ENCODE peak calls at places on chromosomes 6 and 20, in four cellular contexts. One of them, this sample, is unnamed.

GRCh38 chr6:20789162-20789561 is 254.9 kb downstream of the CDKAL1 start:
- DNase-seq in OCI-LY7: no peak
- DNase-seq in PC-3: no peak
- DNase-seq in GM23338: no peak
- DNase-seq in this sample: no peak

GRCh38 chr6:117167520-117168271 is 97.7 kb upstream of the VGLL2 start:
- DNase-seq in PC-3: peak; percentile 89
- DNase-seq in OCI-LY7: no peak
- DNase-seq in GM23338: peak; percentile 48
- DNase-seq in this sample: peak; percentile 4

GRCh38 chr6:34692280-34692679 is 4.3 kb downstream of the ILRUN start:
- DNase-seq in OCI-LY7: no peak
- DNase-seq in PC-3: no peak
- DNase-seq in GM23338: no peak
- DNase-seq in this sample: no peak

GRCh38 chr6:130796313-130796905 is 30.8 kb upstream of the SMLR1 start:
- DNase-seq in GM23338: peak; percentile 3
- DNase-seq in PC-3: peak; percentile 69
- DNase-seq in OCI-LY7: no peak
- DNase-seq in this sample: no peak

GRCh38 chr6:81614292-81614691 is 138.2 kb downstream of the TENT5A start:
- DNase-seq in OCI-LY7: no peak
- DNase-seq in GM23338: peak; percentile 3
- DNase-seq in PC-3: peak; percentile 56
- DNase-seq in this sample: peak; percentile 15

GRCh38 chr6:6798430-6798829 is 209.9 kb downstream of the LY86 start:
- DNase-seq in GM23338: no peak
- DNase-seq in OCI-LY7: no peak
- DNase-seq in PC-3: no peak
- DNase-seq in this sample: no peak

GRCh38 chr6:114739656-114740055 is 396.8 kb upstream of the HS3ST5 start:
- DNase-seq in PC-3: no peak
- DNase-seq in OCI-LY7: no peak
- DNase-seq in GM23338: no peak
- DNase-seq in this sample: no peak

GRCh38 chr6:27503436-27504030 is 30.6 kb upstream of the ZNF184 start:
- DNase-seq in GM23338: peak; percentile 81
- DNase-seq in OCI-LY7: peak; percentile 74
- DNase-seq in PC-3: peak; percentile 91
- DNase-seq in this sample: peak; percentile 73

GRCh38 chr20:62025394-62025793 is 40.3 kb downstream of the TAF4 start:
- DNase-seq in OCI-LY7: no peak
- DNase-seq in GM23338: no peak
- DNase-seq in PC-3: no peak
- DNase-seq in this sample: no peak

GRCh38 chr6:158414900-158415299 is 102.6 kb downstream of the TULP4 start:
- DNase-seq in PC-3: peak; percentile 28
- DNase-seq in OCI-LY7: no peak
- DNase-seq in GM23338: no peak
- DNase-seq in this sample: no peak

GRCh38 chr20:19876828-19877227 is 118.8 kb downstream of the RIN2 start:
- DNase-seq in GM23338: no peak
- DNase-seq in PC-3: no peak
- DNase-seq in OCI-LY7: no peak
- DNase-seq in this sample: no peak

GRCh38 chr20:652611-653109 is 340 bp downstream of the SRXN1 start:
- DNase-seq in OCI-LY7: no peak
- DNase-seq in GM23338: no peak
- DNase-seq in PC-3: peak; percentile 31
- DNase-seq in this sample: no peak

GRCh38 chr20:61449057-61449456 is 197.0 kb downstream of the CDH4 start:
- DNase-seq in GM23338: no peak
- DNase-seq in OCI-LY7: no peak
- DNase-seq in PC-3: no peak
- DNase-seq in this sample: no peak

GRCh38 chr6:169921227-169921626 is 169.8 kb downstream of the ERMARD start:
- DNase-seq in GM23338: no peak
- DNase-seq in OCI-LY7: no peak
- DNase-seq in PC-3: no peak
- DNase-seq in this sample: no peak

GRCh38 chr20:35298264-35298663 is 6.0 kb upstream of the FAM83C start:
- DNase-seq in OCI-LY7: no peak
- DNase-seq in GM23338: no peak
- DNase-seq in PC-3: no peak
- DNase-seq in this sample: no peak

GRCh38 chr20:37282558-37282957 is 6.9 kb upstream of the MANBAL start:
- DNase-seq in GM23338: peak; percentile 71
- DNase-seq in PC-3: peak; percentile 40
- DNase-seq in OCI-LY7: no peak
- DNase-seq in this sample: peak; percentile 43

GRCh38 chr20:36084356-36084755 is 70.2 kb upstream of the EPB41L1 start:
- DNase-seq in GM23338: no peak
- DNase-seq in PC-3: no peak
- DNase-seq in OCI-LY7: no peak
- DNase-seq in this sample: no peak

GRCh38 chr6:90765491-90765890 is 178.6 kb upstream of the MAP3K7 start:
- DNase-seq in PC-3: no peak
- DNase-seq in GM23338: no peak
- DNase-seq in OCI-LY7: no peak
- DNase-seq in this sample: no peak
- TF ChIP-seq EZH2phosphoT487 in PC-3: no peak
- TF ChIP-seq EZH2phosphoT487 in GM23338: no peak
- TF ChIP-seq EZH2phosphoT487 in OCI-LY7: no peak
- TF ChIP-seq EZH2phosphoT487 in this sample: no peak

GRCh38 chr20:58693226-58694006 is 816 bp downstream of the NPEPL1 start:
- DNase-seq in OCI-LY7: no peak
- DNase-seq in PC-3: peak; percentile 29
- DNase-seq in GM23338: peak; percentile 59
- DNase-seq in this sample: peak; percentile 66
- H2AFZ ChIP-seq in OCI-LY7: no peak overlapping the region
- H2AFZ ChIP-seq in PC-3: peak overlapping the region; percentile 79
- H2AFZ ChIP-seq in GM23338: no peak overlapping the region
- H2AFZ ChIP-seq in this sample: no peak overlapping the region

GRCh38 chr6:136550045-136550329 is 235 bp downstream of the MAP7 start:
- DNase-seq in OCI-LY7: no peak
- DNase-seq in PC-3: no peak
- DNase-seq in GM23338: no peak
- DNase-seq in this sample: no peak

GRCh38 chr6:136553166-136553787 is 3.1 kb upstream of the MAP7 start:
- DNase-seq in OCI-LY7: no peak
- DNase-seq in PC-3: no peak
- DNase-seq in GM23338: no peak
- DNase-seq in this sample: no peak

GRCh38 chr6:136550330-136551071 is at the start of gene MAP7:
- DNase-seq in GM23338: peak; percentile 96
- DNase-seq in PC-3: peak; percentile 90
- DNase-seq in OCI-LY7: no peak
- DNase-seq in this sample: peak; percentile 92

GRCh38 chr6:136551103-136551502 is 881 bp upstream of the MAP7 start:
- DNase-seq in PC-3: no peak
- DNase-seq in OCI-LY7: no peak
- DNase-seq in GM23338: no peak
- DNase-seq in this sample: peak; percentile 13

GRCh38 chr6:136552054-136552453 is 1.8 kb upstream of the MAP7 start:
- DNase-seq in OCI-LY7: no peak
- DNase-seq in PC-3: no peak
- DNase-seq in GM23338: no peak
- DNase-seq in this sample: no peak
- H3K4me2 ChIP-seq in OCI-LY7: no peak overlapping the region
- H3K4me2 ChIP-seq in PC-3: no peak overlapping the region
- H3K4me2 ChIP-seq in GM23338: no peak overlapping the region
- H3K4me2 ChIP-seq in this sample: no peak overlapping the region

GRCh38 chr6:5580736-5581568 is 319.6 kb downstream of the FARS2 start:
- DNase-seq in PC-3: no peak
- DNase-seq in GM23338: no peak
- DNase-seq in OCI-LY7: peak; percentile 12
- DNase-seq in this sample: no peak

GRCh38 chr6:5587648-5588047 is 326.3 kb downstream of the FARS2 start:
- DNase-seq in PC-3: no peak
- DNase-seq in GM23338: no peak
- DNase-seq in OCI-LY7: no peak
- DNase-seq in this sample: no peak

GRCh38 chr6:5582758-5583157 is 321.4 kb downstream of the FARS2 start:
- DNase-seq in PC-3: no peak
- DNase-seq in GM23338: no peak
- DNase-seq in OCI-LY7: no peak
- DNase-seq in this sample: no peak

GRCh38 chr6:5583528-5583927 is 322.2 kb downstream of the FARS2 start:
- DNase-seq in GM23338: no peak
- DNase-seq in PC-3: no peak
- DNase-seq in OCI-LY7: no peak
- DNase-seq in this sample: no peak

DNA sequence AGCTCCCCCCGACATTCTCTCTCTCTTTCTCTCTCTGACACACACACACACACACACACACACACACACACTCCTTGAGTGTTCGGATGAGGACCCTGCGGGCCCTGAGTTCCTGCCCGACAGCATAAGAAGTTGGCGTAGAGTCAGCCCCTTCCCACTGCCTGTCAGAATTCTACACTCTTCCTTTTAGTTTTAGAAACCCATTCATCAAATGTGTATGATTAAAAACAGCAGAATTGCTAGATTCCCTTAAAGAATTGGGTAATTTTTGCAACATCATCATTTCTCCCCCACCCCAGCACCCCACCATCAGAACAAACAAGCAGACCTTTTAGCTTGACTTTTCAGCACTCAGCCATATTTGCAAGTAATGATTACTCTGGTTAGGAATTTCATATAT is 322.8 kb downstream of the FARS2 start:
- DNase-seq in GM23338: no peak
- DNase-seq in PC-3: no peak
- DNase-seq in OCI-LY7: no peak
- DNase-seq in this sample: no peak
- TF ChIP-seq EZH2phosphoT487 in GM23338: no peak
- TF ChIP-seq EZH2phosphoT487 in PC-3: no peak
- TF ChIP-seq EZH2phosphoT487 in OCI-LY7: no peak
- TF ChIP-seq EZH2phosphoT487 in this sample: no peak

DNA sequence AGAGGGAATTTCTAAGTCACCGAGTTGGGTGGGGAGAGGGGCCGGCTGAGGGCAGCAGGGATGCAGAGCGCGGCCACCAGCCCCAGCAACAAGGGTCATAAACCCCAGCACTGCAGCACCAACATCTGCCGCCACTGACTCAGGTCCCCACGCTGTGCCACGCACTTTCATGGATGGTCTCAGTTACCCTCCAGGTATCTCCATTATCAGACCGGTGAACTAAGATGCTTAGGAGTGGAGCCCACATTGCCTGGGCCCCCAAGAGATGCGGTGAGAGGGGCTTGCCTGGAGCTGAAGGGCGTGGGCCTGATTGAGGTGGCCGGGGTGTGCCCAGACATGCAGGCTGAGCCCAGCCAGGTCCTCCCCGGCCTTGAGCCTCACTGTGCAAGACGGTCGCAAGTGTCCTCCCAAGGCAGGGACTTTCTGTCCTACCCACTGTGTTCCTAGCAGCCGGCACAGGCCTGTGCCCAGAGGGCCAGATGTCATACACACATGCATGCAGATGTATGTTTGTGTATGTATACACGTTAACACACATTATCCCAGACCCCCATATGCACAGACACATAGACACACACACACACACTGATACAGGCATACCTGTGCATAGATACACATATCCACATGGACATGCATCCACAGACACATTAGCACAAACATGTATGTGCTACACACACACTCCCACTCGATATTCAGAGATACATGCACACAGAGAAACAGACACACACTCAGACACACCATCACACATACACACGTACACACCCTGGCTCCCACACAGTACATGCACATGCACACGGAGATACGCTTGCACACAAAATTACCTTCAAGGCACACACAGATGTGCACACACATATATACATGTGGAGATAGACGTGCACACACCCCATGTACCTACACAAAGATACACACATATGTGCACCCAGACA is 19.5 kb downstream of the RBM38 start:
- DNase-seq in PC-3: no peak
- DNase-seq in GM23338: no peak
- DNase-seq in OCI-LY7: no peak
- DNase-seq in this sample: no peak
- H2AFZ ChIP-seq in PC-3: no peak overlapping the region
- H2AFZ ChIP-seq in GM23338: no peak overlapping the region
- H2AFZ ChIP-seq in OCI-LY7: no peak overlapping the region
- H2AFZ ChIP-seq in this sample: no peak overlapping the region

GRCh38 chr6:52981215-52981910 is 13.7 kb downstream of the GSTA4 start:
- DNase-seq in GM23338: no peak
- DNase-seq in PC-3: no peak
- DNase-seq in OCI-LY7: no peak
- DNase-seq in this sample: no peak

GRCh38 chr6:52985228-52985627 is 9.9 kb downstream of the GSTA4 start:
- DNase-seq in OCI-LY7: no peak
- DNase-seq in PC-3: no peak
- DNase-seq in GM23338: no peak
- DNase-seq in this sample: no peak

GRCh38 chr6:52984247-52984646 is 10.8 kb downstream of the GSTA4 start:
- DNase-seq in PC-3: peak; percentile 39
- DNase-seq in GM23338: no peak
- DNase-seq in OCI-LY7: peak; percentile 36
- DNase-seq in this sample: no peak

GRCh38 chr6:52982680-52983079 is 12.4 kb downstream of the GSTA4 start:
- DNase-seq in OCI-LY7: no peak
- DNase-seq in GM23338: no peak
- DNase-seq in PC-3: no peak
- DNase-seq in this sample: no peak

DNA sequence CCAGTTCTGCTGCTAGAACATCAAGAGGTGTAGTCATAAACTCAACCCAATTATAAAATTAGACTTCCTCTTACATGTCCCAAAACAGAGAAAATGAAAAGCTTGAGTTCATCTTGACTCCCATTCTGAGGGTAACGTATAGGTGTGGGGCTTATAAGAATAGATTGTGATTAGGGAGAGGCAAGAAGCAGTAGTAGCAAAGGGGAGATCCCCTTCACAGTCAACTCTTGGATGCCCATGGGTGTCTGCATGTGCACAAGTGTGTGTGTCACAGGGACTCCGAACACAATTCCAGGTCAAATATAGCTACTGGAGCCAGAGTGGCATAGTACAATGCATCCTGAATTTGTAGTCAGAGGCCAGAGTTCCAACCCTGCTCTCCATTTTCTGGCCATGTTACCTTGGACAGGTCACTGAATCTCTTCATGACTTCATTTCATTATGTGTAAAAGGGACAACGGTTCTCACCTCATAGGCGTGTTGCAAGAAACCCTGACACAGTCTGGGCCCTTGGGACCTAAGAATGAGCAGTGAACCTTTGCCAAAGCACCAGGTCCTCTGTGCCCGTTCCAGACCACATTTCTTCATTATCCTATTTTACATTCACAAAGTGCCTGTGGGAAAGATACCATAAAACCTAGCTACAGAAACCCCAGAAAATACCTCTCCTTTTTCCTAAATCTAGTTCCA is 11.8 kb downstream of the GSTA4 start:
- DNase-seq in OCI-LY7: no peak
- DNase-seq in GM23338: no peak
- DNase-seq in PC-3: no peak
- DNase-seq in this sample: no peak
- H3K4me2 ChIP-seq in OCI-LY7: no peak overlapping the region
- H3K4me2 ChIP-seq in GM23338: no peak overlapping the region
- H3K4me2 ChIP-seq in PC-3: no peak overlapping the region
- H3K4me2 ChIP-seq in this sample: no peak overlapping the region

This sample was measured in neural progenitor cell.